ENCODE peak calls at places on chromosomes 6 and 20, in four cellular contexts. B is NB4, W is ovary, X is OCI-LY7. P is an unnamed sample.

GRCh38 chr20:36175475-36175995 is 21.0 kb downstream of the EPB41L1 start:
- DNase-seq in X (peak; percentile 52), W (no peak), B (no peak), P (no peak)

GRCh38 chr20:25540273-25540672 is 45.1 kb downstream of the NINL start:
- DNase-seq in W (no peak), X (no peak), B (peak; percentile 19), P (no peak)

GRCh38 chr6:53658992-53659391 is 6.6 kb downstream of the KLHL31 start:
- DNase-seq in X (no peak), W (no peak), B (no peak), P (no peak)

GRCh38 chr20:48841861-48842529 is 14.2 kb upstream of the PREX1 start:
- DNase-seq in B (no peak), W (no peak), X (no peak), P (no peak)

GRCh38 chr6:119142051-119142450 is 63.6 kb upstream of the FAM184A start:
- DNase-seq in X (no peak), B (no peak), W (no peak), P (no peak)

GRCh38 chr20:36575066-36575743 is 1.8 kb downstream of the TGIF2 start:
- DNase-seq in X (peak; percentile 55), B (peak; percentile 66), W (peak; percentile 81), P (peak; percentile 52)

GRCh38 chr6:45472383-45472782 is 94.6 kb upstream of the SUPT3H start:
- DNase-seq in X (no peak), B (no peak), W (peak; percentile 22), P (no peak)

GRCh38 chr20:51022803-51023616 is at the start of gene KCNG1:
- DNase-seq in B (peak; percentile 72), X (no peak), W (no peak), P (peak; percentile 45)

GRCh38 chr20:57135875-57136274 is 130.6 kb downstream of the BMP7 start:
- DNase-seq in B (peak; percentile 25), X (peak; percentile 16), W (no peak), P (no peak)

GRCh38 chr20:63873477-63873971 is 8.5 kb downstream of the TPD52L2 start:
- DNase-seq in W (no peak), X (no peak), B (peak; percentile 97), P (peak; percentile 57)

GRCh38 chr6:38389875-38390274 is 249.9 kb downstream of the BTBD9 start:
- DNase-seq in W (no peak), B (no peak), X (no peak), P (no peak)

GRCh38 chr20:58048096-58048702 is 180.3 kb downstream of the ANKRD60 start:
- DNase-seq in X (peak; percentile 11), W (no peak), B (peak; percentile 53), P (peak; percentile 23)

GRCh38 chr20:45826381-45827019 is 612 bp downstream of the TNNC2 start:
- DNase-seq in X (no peak), B (no peak), W (peak; percentile 66), P (no peak)

GRCh38 chr6:91476000-91476399 is 889.1 kb upstream of the MAP3K7 start:
- DNase-seq in X (no peak), B (no peak), W (no peak), P (no peak)

GRCh38 chr6:31858707-31859106 is 3.9 kb downstream of the NEU1 start:
- DNase-seq in W (no peak), X (no peak), B (no peak), P (no peak)

GRCh38 chr6:12182676-12183075 is 107.5 kb upstream of the EDN1 start:
- DNase-seq in W (no peak), B (no peak), X (no peak), P (no peak)

GRCh38 chr6:71534916-71535315 is 246.3 kb downstream of the OGFRL1 start:
- DNase-seq in X (no peak), B (no peak), W (no peak), P (no peak)

GRCh38 chr20:61387204-61387958 is 135.3 kb downstream of the CDH4 start:
- DNase-seq in W (no peak), X (no peak), B (no peak), P (no peak)

GRCh38 chr6:87444362-87444761 is 28.4 kb upstream of the SLC35A1 start:
- DNase-seq in W (no peak), X (no peak), B (no peak), P (no peak)

GRCh38 chr6:157080986-157081391 is 242.3 kb downstream of the TMEM242 start:
- DNase-seq in X (no peak), B (no peak), W (no peak), P (no peak)

GRCh38 chr6:108119212-108120141 is 44.9 kb upstream of the OSTM1 start:
- DNase-seq in W (no peak), B (no peak), X (no peak), P (no peak)

GRCh38 chr20:44642203-44643153 is 9.0 kb downstream of the ADA start:
- DNase-seq in W (peak; percentile 34), X (peak; percentile 65), B (peak; percentile 78), P (peak; percentile 77)

GRCh38 chr6:115514656-115515055 is 546.0 kb downstream of the FRK start:
- DNase-seq in W (no peak), B (no peak), X (no peak), P (no peak)

GRCh38 chr20:57212890-57213276 is 53.6 kb downstream of the BMP7 start:
- DNase-seq in W (no peak), X (no peak), B (no peak), P (no peak)

GRCh38 chr6:158655569-158656450 is 6.0 kb downstream of the SYTL3 start:
- DNase-seq in W (no peak), B (no peak), X (no peak), P (no peak)

GRCh38 chr6:36676142-36677058 is 2.1 kb upstream of the CDKN1A start:
- DNase-seq in X (no peak), W (no peak), B (no peak), P (no peak)

GRCh38 chr6:106444777-106445507 is 84.4 kb downstream of the CRYBG1 start:
- DNase-seq in W (no peak), X (peak; percentile 85), B (peak; percentile 81), P (peak; percentile 22)

GRCh38 chr20:33689973-33690372 is 3.8 kb upstream of the E2F1 start:
- DNase-seq in W (peak; percentile 55), X (no peak), B (peak; percentile 98), P (no peak)

DNA sequence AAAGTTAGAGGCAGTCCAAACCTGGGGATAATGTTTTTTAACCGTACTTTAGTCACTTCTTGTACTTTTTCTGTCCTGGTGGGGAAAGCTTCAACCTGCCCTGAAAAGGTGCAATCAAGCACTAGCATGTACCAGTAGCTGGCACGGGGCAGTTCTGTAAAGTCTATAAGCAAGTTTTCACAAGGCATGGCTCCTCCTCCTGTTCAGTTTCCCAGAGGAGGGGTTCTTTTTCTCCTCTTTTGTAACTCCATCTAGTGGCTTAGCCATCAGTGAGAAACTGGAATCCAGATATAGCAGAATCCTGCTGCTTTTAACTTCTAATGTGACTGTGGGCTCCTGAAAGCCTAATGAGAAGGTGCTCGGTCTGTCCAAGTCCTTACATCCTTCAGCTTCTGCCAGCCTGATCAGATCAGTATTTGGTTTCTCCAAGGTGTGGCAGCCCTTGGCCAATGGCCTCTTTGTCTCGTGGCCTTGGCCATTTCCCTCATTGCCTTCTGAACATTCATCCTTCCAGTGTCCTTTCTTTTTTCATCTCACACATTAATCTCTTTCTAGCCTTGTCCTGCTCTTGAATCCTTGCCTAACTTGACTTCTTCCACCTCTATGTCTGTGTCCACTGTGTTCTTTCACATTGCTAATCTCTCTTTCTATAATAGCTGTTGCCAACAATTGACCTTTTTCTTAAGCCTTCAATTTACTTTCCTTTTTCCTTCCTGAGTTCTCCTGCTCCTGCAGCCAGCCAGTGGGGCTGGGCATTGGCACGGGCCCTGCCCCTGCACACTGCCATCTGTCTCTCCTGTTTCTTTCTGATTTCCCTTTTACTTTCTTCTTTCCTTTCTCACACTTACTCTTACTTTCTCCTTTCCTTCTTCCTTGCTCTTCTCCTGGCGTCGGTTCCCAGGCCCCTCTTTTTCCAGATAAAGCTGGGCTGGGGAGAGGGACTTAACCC is 222.0 kb upstream of the SYNCRIP start:
- DNase-seq in W (no peak), B (peak; percentile 20), X (no peak), P (no peak)
- TF ChIP-seq CTCF in W (no peak), B (no peak), X (no peak), P (no peak)

GRCh38 chr6:130617658-130618057 is 209.5 kb upstream of the SMLR1 start:
- DNase-seq in B (no peak), X (no peak), W (no peak), P (no peak)
- TF ChIP-seq CTCF in B (no peak), X (no peak), W (no peak), P (no peak)

GRCh38 chr20:4090756-4091331 is 75.5 kb upstream of the RNF24 start:
- DNase-seq in X (no peak), W (no peak), B (peak; percentile 66), P (no peak)
- TF ChIP-seq CTCF in X (no peak), W (no peak), B (no peak), P (no peak)

GRCh38 chr6:25482996-25483395 is 169.0 kb upstream of the SCGN start:
- DNase-seq in W (no peak), B (no peak), X (no peak), P (no peak)

GRCh38 chr6:25487012-25487411 is 165.0 kb upstream of the SCGN start:
- DNase-seq in B (no peak), X (no peak), W (no peak), P (no peak)

GRCh38 chr6:25486580-25486979 is 165.4 kb upstream of the SCGN start:
- DNase-seq in X (no peak), B (no peak), W (no peak), P (no peak)

GRCh38 chr6:25485820-25486559 is 166.0 kb upstream of the SCGN start:
- DNase-seq in X (no peak), B (no peak), W (peak; percentile 32), P (peak; percentile 50)

GRCh38 chr6:25484900-25485299 is 167.1 kb upstream of the SCGN start:
- DNase-seq in B (no peak), X (no peak), W (no peak), P (no peak)
- TF ChIP-seq CTCF in B (no peak), X (no peak), W (no peak), P (no peak)

P was measured in heart right ventricle.